ENCODE peak calls at places on chromosome X, in seven cellular contexts. V is cardiac muscle cell, A is body of pancreas, D is pancreas, M is ovary, R is kidney, G is upper lobe of right lung. C is an unnamed sample.

GRCh38 chrX:112901821-112902732 is 61.4 kb upstream of the AMOT start:
- DNase-seq in V (no peak), A (no peak), D (no peak), M (no peak), R (no peak), G (no peak), C (no peak)

GRCh38 chrX:107894038-107894437 is 68.4 kb downstream of the MID2 start:
- DNase-seq in V (peak; percentile 62), A (no peak), D (no peak), M (no peak), R (no peak), G (no peak), C (no peak)

GRCh38 chrX:129781134-129782014 is 1.6 kb downstream of the SASH3 start:
- DNase-seq in V (no peak), A (no peak), D (no peak), M (no peak), R (peak; percentile 78), G (peak; percentile 76), C (peak; percentile 69)

GRCh38 chrX:96684339-96685204 is at the start of gene DIAPH2:
- DNase-seq in V (peak; percentile 89), A (peak; percentile 80), D (peak; percentile 76), M (peak; percentile 74), R (peak; percentile 86), G (peak; percentile 91), C (peak; percentile 86)

GRCh38 chrX:50103866-50104566 is 96.8 kb downstream of the AKAP4 start:
- DNase-seq in V (no peak), A (no peak), D (no peak), M (peak; percentile 20), R (no peak), G (no peak), C (no peak)

GRCh38 chrX:10197597-10198210 is 40.9 kb downstream of the CLCN4 start:
- DNase-seq in V (no peak), A (no peak), D (no peak), M (no peak), R (no peak), G (no peak), C (no peak)

GRCh38 chrX:53318766-53319353 is 37.5 kb upstream of the IQSEC2 start:
- DNase-seq in V (no peak), A (no peak), D (no peak), M (no peak), R (no peak), G (no peak), C (no peak)

GRCh38 chrX:133232331-133232730 is 14.2 kb upstream of the TFDP3 start:
- DNase-seq in V (no peak), A (no peak), D (no peak), M (no peak), R (no peak), G (no peak), C (no peak)

GRCh38 chrX:154735695-154736393 is 15.0 kb downstream of the GAB3 start:
- DNase-seq in V (no peak), A (peak; percentile 21), D (no peak), M (peak; percentile 38), R (no peak), G (peak; percentile 62), C (no peak)

GRCh38 chrX:38126179-38126578 is 94.5 kb downstream of the SRPX start:
- DNase-seq in V (no peak), A (no peak), D (no peak), M (no peak), R (no peak), G (no peak), C (no peak)

GRCh38 chrX:148755111-148755510 is 254.7 kb downstream of the AFF2 start:
- DNase-seq in V (no peak), A (no peak), D (no peak), M (no peak), R (no peak), G (no peak), C (no peak)

GRCh38 chrX:96566856-96567255 is 117.8 kb upstream of the DIAPH2 start:
- DNase-seq in V (no peak), A (no peak), D (no peak), M (no peak), R (no peak), G (no peak), C (no peak)

GRCh38 chrX:69616520-69617203 is 749 bp downstream of the EDA start:
- DNase-seq in V (peak; percentile 16), A (peak; percentile 11), D (peak; percentile 45), M (peak; percentile 32), R (peak; percentile 64), G (peak; percentile 63), C (peak; percentile 32)

GRCh38 chrX:42934020-42934701 is 156.2 kb upstream of the PPP1R2C start:
- DNase-seq in V (no peak), A (no peak), D (no peak), M (no peak), R (no peak), G (no peak), C (no peak)

GRCh38 chrX:110951472-110952269 is 144.3 kb upstream of the PAK3 start:
- DNase-seq in V (no peak), A (no peak), D (no peak), M (no peak), R (no peak), G (no peak), C (no peak)

GRCh38 chrX:123424546-123424945 is 240.5 kb downstream of the GRIA3 start:
- DNase-seq in V (no peak), A (no peak), D (no peak), M (no peak), R (no peak), G (no peak), C (no peak)

GRCh38 chrX:155643240-155643639 is 30.5 kb upstream of the TMLHE start:
- DNase-seq in V (no peak), A (no peak), D (no peak), M (no peak), R (no peak), G (no peak), C (no peak)

GRCh38 chrX:101450951-101451350 is 34.3 kb upstream of the ARMCX4 start:
- DNase-seq in V (peak; percentile 1), A (no peak), D (no peak), M (no peak), R (peak; percentile 70), G (peak; percentile 65), C (no peak)

GRCh38 chrX:103398321-103398937 is 22.1 kb downstream of the BEX3 start:
- DNase-seq in V (no peak), A (no peak), D (no peak), M (no peak), R (no peak), G (no peak), C (no peak)

GRCh38 chrX:25034889-25035288 is 19.1 kb upstream of the ARX start:
- DNase-seq in V (no peak), A (no peak), D (no peak), M (no peak), R (no peak), G (no peak), C (no peak)

GRCh38 chrX:10098235-10098819 is 58.4 kb upstream of the CLCN4 start:
- DNase-seq in V (no peak), A (no peak), D (no peak), M (no peak), R (no peak), G (no peak), C (no peak)

GRCh38 chrX:39550795-39551361 is 546.9 kb downstream of the BCOR start:
- DNase-seq in V (no peak), A (no peak), D (no peak), M (no peak), R (no peak), G (no peak), C (no peak)

GRCh38 chrX:29862126-29862664 is 353.2 kb upstream of the MAGEB2 start:
- DNase-seq in V (no peak), A (no peak), D (no peak), M (no peak), R (no peak), G (no peak), C (no peak)

GRCh38 chrX:30781711-30782444 is 107.2 kb downstream of the TAB3 start:
- DNase-seq in V (no peak), A (no peak), D (no peak), M (no peak), R (no peak), G (no peak), C (no peak)

GRCh38 chrX:130705591-130705990 is 197.4 kb downstream of the ENOX2 start:
- DNase-seq in V (no peak), A (no peak), D (no peak), M (no peak), R (no peak), G (no peak), C (no peak)

GRCh38 chrX:153649915-153650782 is 3.1 kb downstream of the DUSP9 start:
- DNase-seq in V (no peak), A (no peak), D (peak; percentile 26), M (peak; percentile 7), R (peak; percentile 59), G (no peak), C (peak; percentile 13)
- TF ChIP-seq CTCF in V (no peak), A (no peak), D (peak; percentile 5), M (no peak), R (no peak), G (no peak), C (no peak)

GRCh38 chrX:21798677-21799219 is 40.7 kb upstream of the MBTPS2 start:
- DNase-seq in V (no peak), A (peak; percentile 59), D (peak; percentile 74), M (no peak), R (no peak), G (no peak), C (no peak)
- H3K4me1 ChIP-seq in V (peaks cover 20% of the 10 kb centered on the region), A (peaks cover 11% of the 10 kb centered on the region), D (peaks cover 7% of the 10 kb centered on the region), M (no peaks in the 10 kb centered on the region), R (no peaks in the 10 kb centered on the region), G (no peaks in the 10 kb centered on the region), C (no peaks in the 10 kb centered on the region)

DNA sequence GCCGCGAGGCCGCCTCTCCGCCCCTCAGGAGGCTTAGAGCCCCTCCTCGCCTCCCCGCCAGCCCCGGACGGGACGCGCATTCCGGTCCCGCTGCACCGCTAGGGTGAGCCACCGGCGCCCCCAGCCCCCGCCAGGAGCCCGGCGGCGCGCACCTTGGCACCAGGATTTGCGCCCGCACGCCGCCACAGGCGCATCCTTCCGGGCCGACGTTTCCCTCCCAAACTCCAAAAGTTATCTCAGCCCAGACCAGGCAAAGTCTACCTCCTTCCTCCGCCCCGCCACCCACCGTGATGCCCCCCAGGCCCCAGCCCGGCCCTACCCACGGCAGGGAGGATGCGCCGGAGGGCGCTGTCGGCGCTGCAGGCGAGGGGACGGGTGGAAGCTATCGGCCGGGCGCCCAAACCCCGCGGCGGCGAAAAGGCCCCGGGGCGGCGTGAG is 538 bp downstream of the SCML2 start:
- DNase-seq in V (peak; percentile 38), A (no peak), D (peak; percentile 21), M (peak; percentile 28), R (no peak), G (no peak), C (no peak)
- H3K27ac ChIP-seq in V (no peak overlapping the region), A (no peak overlapping the region), D (no peak overlapping the region), M (peak overlapping the region; percentile 76), R (no peak overlapping the region), G (no peak overlapping the region), C (no peak overlapping the region)

DNA sequence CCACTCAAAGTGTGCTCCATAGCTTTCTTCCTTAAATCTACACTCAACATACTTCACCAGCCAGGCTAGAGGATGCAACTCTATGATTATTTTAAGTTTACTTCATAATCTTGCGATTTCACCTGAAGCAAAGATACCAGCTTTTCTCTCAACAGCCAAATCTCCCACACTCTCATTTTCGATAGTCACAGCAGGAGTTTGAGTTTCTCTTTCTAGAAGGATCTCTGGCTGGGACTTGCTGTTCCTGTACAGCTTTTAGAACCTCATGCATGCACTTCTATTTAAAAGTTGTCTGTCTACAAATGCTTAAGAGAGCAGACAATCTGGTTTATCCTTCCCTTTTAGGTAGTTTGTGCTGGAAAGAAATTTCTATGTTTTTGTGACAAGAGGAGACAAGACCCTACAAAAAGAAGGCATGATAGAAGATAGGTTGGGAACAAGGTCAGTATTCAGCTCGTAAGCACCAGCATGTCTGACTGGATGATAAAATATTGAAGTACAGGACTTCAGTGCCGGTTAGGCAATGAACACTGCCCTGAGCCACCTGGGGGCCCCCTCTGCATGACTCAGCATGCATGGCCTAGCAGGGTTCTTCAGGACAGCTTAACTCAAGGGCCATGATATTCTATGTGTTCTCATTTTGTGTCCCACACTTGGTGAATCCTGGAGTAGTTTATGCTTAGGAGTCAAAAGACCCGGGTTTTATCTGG is 65.6 kb downstream of the ATXN3L start:
- DNase-seq in V (no peak), A (peak; percentile 48), D (peak; percentile 34), M (no peak), R (no peak), G (peak; percentile 66), C (no peak)
- TF ChIP-seq CTCF in V (no peak), A (no peak), D (no peak), M (no peak), R (no peak), G (no peak), C (no peak)